ENCODE peak calls at places on chromosomes 2 and 18, in six cellular contexts. T is AG09309; Z is MCF 10A; C is sigmoid colon; I is H9; Q is CD8-positive, alpha-beta T cell. Y is an unnamed sample.

GRCh38 chr2:208820289-208820688 is 413.7 kb downstream of the PTH2R start:
- DNase-seq in I (no peak), T (no peak), C (no peak), Q (no peak), Z (peak), Y (no peak)

GRCh38 chr2:46780801-46781445 is 134.7 kb downstream of the MCFD2 start:
- DNase-seq in Q (no peak), T (peak), C (peak), Z (no peak), I (peak), Y (no peak)

GRCh38 chr18:48022531-48023330 is 92.3 kb upstream of the SMAD2 start:
- DNase-seq in I (no peak), Z (peak), Q (no peak), T (peak), C (peak), Y (no peak)

GRCh38 chr18:13538630-13539029 is 187.7 kb downstream of the FAM210A start:
- DNase-seq in T (no peak), C (no peak), I (no peak), Z (no peak), Q (no peak), Y (peak)

GRCh38 chr2:99554238-99554637 is 64.4 kb upstream of the REV1 start:
- DNase-seq in C (no peak), I (peak), Z (no peak), Q (no peak), T (no peak), Y (no peak)

GRCh38 chr2:98896944-98897343 is 39.1 kb downstream of the CRACDL start:
- DNase-seq in Q (no peak), I (no peak), Z (no peak), C (no peak), T (no peak), Y (peak)

GRCh38 chr18:21747764-21748693 is 7.4 kb downstream of the MIB1 start:
- DNase-seq in C (no peak), Z (no peak), Q (no peak), T (no peak), I (no peak), Y (no peak)

GRCh38 chr18:35089918-35090550 is 48.8 kb downstream of the MAPRE2 start:
- DNase-seq in Z (no peak), I (no peak), Q (no peak), C (no peak), T (no peak), Y (no peak)

GRCh38 chr2:105577762-105578161 is 166.9 kb upstream of the NCK2 start:
- DNase-seq in I (no peak), Q (no peak), T (no peak), Z (no peak), C (no peak), Y (no peak)

GRCh38 chr2:196459539-196459938 is 180.0 kb upstream of the CCDC150 start:
- DNase-seq in Z (no peak), T (peak), I (no peak), C (no peak), Q (no peak), Y (no peak)

GRCh38 chr18:48330016-48330991 is 78.9 kb downstream of the ZBTB7C start:
- DNase-seq in C (no peak), T (peak), Z (peak), Q (no peak), I (no peak), Y (no peak)

GRCh38 chr2:120934891-120935338 is 199.2 kb downstream of the GLI2 start:
- DNase-seq in Z (peak), C (no peak), Q (no peak), I (no peak), T (peak), Y (no peak)

GRCh38 chr2:45380131-45380836 is 230.8 kb downstream of the SRBD1 start:
- DNase-seq in T (no peak), Z (peak), Q (no peak), I (no peak), C (no peak), Y (no peak)

GRCh38 chr2:100880730-100881129 is 60.8 kb downstream of the NPAS2 start:
- DNase-seq in Z (no peak), C (no peak), I (no peak), Q (no peak), T (no peak), Y (no peak)

GRCh38 chr2:112310906-112311305 is 35.5 kb downstream of the ZC3H6 start:
- DNase-seq in T (no peak), I (no peak), C (no peak), Z (no peak), Q (no peak), Y (no peak)

GRCh38 chr2:241811209-241811951 is 2.4 kb downstream of the NEU4 start:
- DNase-seq in Q (no peak), Z (no peak), I (no peak), T (no peak), C (peak), Y (no peak)

GRCh38 chr2:121184248-121184862 is 100.6 kb downstream of the TFCP2L1 start:
- DNase-seq in Z (peak), Q (no peak), I (peak), C (peak), T (no peak), Y (no peak)

GRCh38 chr2:152499411-152499810 is 164.4 kb downstream of the FMNL2 start:
- DNase-seq in C (no peak), Z (no peak), Q (no peak), T (no peak), I (no peak), Y (no peak)

GRCh38 chr2:109419960-109420370 is 193.8 kb downstream of the SEPTIN10 start:
- DNase-seq in T (peak), C (no peak), Q (no peak), Z (no peak), I (no peak), Y (no peak)

GRCh38 chr2:161555826-161556225 is 68.4 kb upstream of the SLC4A10 start:
- DNase-seq in I (no peak), Z (no peak), C (no peak), Q (no peak), T (no peak), Y (no peak)

GRCh38 chr18:54280206-54280550 is 10.9 kb downstream of the POLI start:
- DNase-seq in T (no peak), Q (no peak), I (peak), Z (no peak), C (no peak), Y (no peak)

GRCh38 chr18:57781128-57781463 is 22.0 kb downstream of the ATP8B1 start:
- DNase-seq in Z (no peak), T (no peak), I (no peak), Q (no peak), C (no peak), Y (no peak)

GRCh38 chr2:202237787-202238233 is 587 bp downstream of the SUMO1 start:
- DNase-seq in I (peak), Z (peak), C (peak), T (no peak), Q (peak), Y (peak)

GRCh38 chr18:63073481-63073880 is 246.1 kb downstream of the BCL2 start:
- DNase-seq in C (no peak), I (no peak), Z (peak), Q (no peak), T (no peak), Y (no peak)
- TF ChIP-seq CTCF in C (no peak), I (no peak), Z (peak), Q (no peak), T (no peak), Y (no peak)

GRCh38 chr2:170742896-170743529 is 27.2 kb upstream of the ERICH2 start:
- DNase-seq in Z (no peak), Q (no peak), T (no peak), C (no peak), I (no peak), Y (no peak)

GRCh38 chr2:170743530-170744239 is 26.5 kb upstream of the ERICH2 start:
- DNase-seq in Q (no peak), I (no peak), T (no peak), Z (peak), C (no peak), Y (no peak)

GRCh38 chr2:170742000-170742399 is 26.9 kb downstream of the SP5 start:
- DNase-seq in T (no peak), I (no peak), Q (no peak), Z (no peak), C (no peak), Y (no peak)

GRCh38 chr2:170745263-170745662 is 24.9 kb upstream of the ERICH2 start:
- DNase-seq in Q (no peak), I (no peak), T (no peak), Z (no peak), C (no peak), Y (no peak)

GRCh38 chr2:170744248-170745002 is 25.8 kb upstream of the ERICH2 start:
- DNase-seq in Z (peak), T (peak), I (no peak), C (no peak), Q (no peak), Y (no peak)
- TF ChIP-seq CTCF in Z (no peak), T (no peak), I (no peak), C (no peak), Q (no peak), Y (no peak)

DNA sequence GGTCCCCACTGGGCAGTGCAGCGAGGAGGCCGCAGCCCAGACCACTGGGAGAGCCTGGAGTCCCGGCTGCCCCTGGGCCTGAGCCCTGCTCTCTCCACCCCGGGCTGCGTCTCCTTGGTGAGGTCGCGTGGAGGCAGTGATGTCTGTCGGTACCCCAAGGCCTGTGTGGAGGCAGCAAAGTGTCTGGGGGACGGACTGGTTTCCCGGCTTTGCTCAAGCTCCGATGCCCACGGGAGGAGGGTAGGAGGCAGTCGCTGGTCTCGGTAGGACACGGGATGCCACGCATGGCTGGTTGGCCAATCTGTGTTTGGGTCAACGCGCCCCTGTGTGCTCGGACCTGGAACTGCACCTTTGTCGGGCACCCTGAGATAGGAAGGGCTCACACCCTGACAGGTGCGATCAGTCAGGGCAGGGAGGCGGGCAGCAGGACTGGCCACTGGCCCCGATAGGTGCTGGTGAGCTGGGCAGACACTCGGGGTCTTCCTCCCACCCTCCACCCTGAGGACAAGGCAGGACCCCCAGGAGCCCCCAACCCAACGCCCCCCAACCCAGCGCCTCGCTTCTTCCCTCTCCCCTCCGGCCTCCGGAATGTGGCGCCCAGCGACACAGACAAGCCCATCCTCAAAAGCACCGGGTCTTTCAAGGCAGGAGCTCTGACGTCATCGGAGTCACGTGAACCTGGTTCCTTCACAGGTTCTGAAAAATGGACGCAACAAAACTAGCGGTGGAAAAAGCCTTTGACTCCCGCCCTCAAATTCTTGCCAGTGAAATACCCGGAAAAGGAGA is 288.6 kb downstream of the NDUFA10 start:
- DNase-seq in Q (no peak), Z (no peak), C (no peak), T (no peak), I (peak), Y (no peak)
- TF ChIP-seq CTCF in Q (no peak), Z (no peak), C (no peak), T (no peak), I (peak), Y (no peak)

GRCh38 chr18:36947820-36948348 is 119.0 kb downstream of the KIAA1328 start:
- DNase-seq in I (peak), Z (no peak), Q (no peak), T (no peak), C (no peak), Y (no peak)

DNA sequence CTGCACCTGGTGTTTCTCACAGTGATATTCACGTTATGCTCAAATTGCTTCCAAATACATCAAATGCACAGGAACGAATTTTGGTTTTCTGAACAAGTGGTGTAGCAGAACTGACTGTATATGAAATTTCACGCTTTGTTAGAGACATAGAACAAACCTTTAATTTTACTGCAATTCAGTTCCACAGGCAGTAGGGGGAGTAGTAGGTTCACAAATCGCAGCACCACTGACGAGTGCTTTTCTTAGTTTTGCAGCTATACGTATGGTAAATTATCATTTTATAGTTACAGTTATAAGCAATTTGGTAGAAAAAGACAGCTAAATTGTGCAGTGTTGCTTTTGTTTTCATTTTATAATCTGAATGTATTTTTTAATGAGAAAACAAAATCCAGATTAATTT is 113.3 kb downstream of the KIAA1328 start:
- DNase-seq in T (no peak), C (no peak), Z (peak), I (peak), Q (no peak), Y (no peak)
- TF ChIP-seq CTCF in T (peak), C (no peak), Z (peak), I (peak), Q (peak), Y (peak)

GRCh38 chr18:9578306-9578705 is 36.1 kb downstream of the PPP4R1 start:
- DNase-seq in I (no peak), T (no peak), Z (peak), Q (no peak), C (no peak), Y (no peak)
- TF ChIP-seq CTCF in I (no peak), T (no peak), Z (no peak), Q (no peak), C (no peak), Y (no peak)

GRCh38 chr2:203873461-203873860 is 5.9 kb downstream of the CTLA4 start:
- DNase-seq in Q (no peak), C (no peak), Z (no peak), I (no peak), T (no peak), Y (no peak)
- TF ChIP-seq CTCF in Q (no peak), C (no peak), Z (no peak), I (no peak), T (no peak), Y (no peak)

DNA sequence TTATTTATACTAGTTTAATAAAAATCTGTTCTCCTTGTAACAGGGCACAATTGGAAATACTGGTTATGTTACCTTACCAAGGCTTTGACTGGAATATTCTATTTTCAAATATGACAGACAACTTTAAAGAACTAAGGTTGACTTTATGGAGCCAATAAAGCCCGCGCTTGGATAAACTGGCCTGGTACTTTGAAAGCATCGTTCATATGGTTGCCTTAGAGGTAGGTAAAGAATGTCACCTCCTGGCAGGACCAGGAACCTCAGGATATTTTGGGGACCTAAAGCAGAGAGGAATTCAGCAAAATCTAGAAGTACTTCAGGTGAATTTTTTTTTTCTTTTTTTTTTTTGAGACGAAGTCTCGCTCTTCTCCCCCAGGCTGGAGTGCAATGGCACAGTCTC is 71.2 kb upstream of the CREB1 start:
- DNase-seq in T (no peak), I (no peak), C (no peak), Q (no peak), Z (no peak), Y (no peak)
- TF ChIP-seq CTCF in T (no peak), I (peak), C (no peak), Q (no peak), Z (peak), Y (peak)

GRCh38 chr2:10126627-10127026 is 4.1 kb downstream of the RRM2 start:
- DNase-seq in I (no peak), T (no peak), Q (no peak), Z (no peak), C (peak), Y (no peak)
- TF ChIP-seq CTCF in I (no peak), T (no peak), Q (no peak), Z (no peak), C (no peak), Y (no peak)

GRCh38 chr2:126359494-126359893 is 296.5 kb upstream of the GYPC start:
- DNase-seq in C (no peak), I (no peak), T (no peak), Q (no peak), Z (peak), Y (no peak)
- TF ChIP-seq CTCF in C (no peak), I (peak), T (no peak), Q (no peak), Z (no peak), Y (peak)

Y was measured in osteocyte.